ENCODE peak calls at places on chromosomes 16 and 17, in nine cellular contexts. T, L, N, Y, S, R, B, D and O are unnamed samples.

GRCh38 chr16:84513111-84514065 is 8.9 kb upstream of the MEAK7 start:
- DNase-seq in N (no peak), B (no peak), D (peak), L (peak), R (no peak), Y (no peak), S (no peak), T (no peak), O (peak)

GRCh38 chr17:31074772-31075538 is 19.8 kb upstream of the NF1 start:
- DNase-seq in B (no peak), S (peak), R (no peak), D (peak), L (peak), T (no peak), N (no peak), Y (no peak), O (peak)

GRCh38 chr17:60724647-60725046 is 47.0 kb downstream of the BCAS3 start:
- DNase-seq in S (no peak), N (no peak), B (no peak), T (no peak), Y (no peak), L (no peak), D (no peak), R (no peak), O (no peak)

GRCh38 chr16:67150833-67151396 is at the start of gene B3GNT9:
- DNase-seq in Y (peak), R (no peak), D (peak), L (peak), T (no peak), B (peak), S (peak), N (peak), O (peak)

GRCh38 chr17:16906670-16907069 is 65.2 kb downstream of the TNFRSF13B start:
- DNase-seq in S (no peak), Y (no peak), D (peak), B (no peak), N (no peak), L (no peak), T (no peak), R (no peak), O (peak)

GRCh38 chr17:77474292-77474988 is 333.7 kb downstream of the SEC14L1 start:
- DNase-seq in L (no peak), R (no peak), S (no peak), D (peak), Y (no peak), T (no peak), B (no peak), N (no peak), O (no peak)

GRCh38 chr17:73286863-73287296 is 24.9 kb downstream of the CDC42EP4 start:
- DNase-seq in S (no peak), D (peak), L (no peak), B (no peak), Y (peak), T (no peak), R (no peak), N (peak), O (no peak)

GRCh38 chr17:50047488-50048126 is 8.3 kb upstream of the ITGA3 start:
- DNase-seq in S (peak), R (no peak), T (no peak), D (peak), B (no peak), N (peak), Y (no peak), L (no peak), O (peak)

GRCh38 chr16:52498640-52499039 is 48.3 kb downstream of the TOX3 start:
- DNase-seq in N (no peak), R (no peak), S (no peak), Y (no peak), L (no peak), T (no peak), D (peak), B (no peak), O (no peak)

GRCh38 chr16:9192746-9193145 is 101.3 kb downstream of the HAPSTR1 start:
- DNase-seq in Y (no peak), D (peak), T (no peak), R (no peak), N (no peak), L (no peak), B (no peak), S (no peak), O (no peak)

GRCh38 chr17:65604070-65604469 is 42.6 kb upstream of the AXIN2 start:
- DNase-seq in B (no peak), R (no peak), L (no peak), D (peak), S (no peak), N (no peak), Y (no peak), T (no peak), O (peak)

GRCh38 chr16:68281368-68282063 is 17.2 kb downstream of the SLC7A6 start:
- DNase-seq in T (no peak), L (no peak), D (no peak), R (no peak), Y (no peak), N (no peak), B (no peak), S (no peak), O (no peak)

GRCh38 chr17:50961282-50962220 is 95.4 kb upstream of the TOB1 start:
- DNase-seq in R (no peak), T (no peak), D (no peak), Y (no peak), S (no peak), N (no peak), L (no peak), B (no peak), O (no peak)

GRCh38 chr17:17810374-17811248 is 26.2 kb downstream of the SREBF1 start:
- DNase-seq in S (peak), B (no peak), L (no peak), Y (peak), T (no peak), R (no peak), N (no peak), D (peak), O (no peak)

GRCh38 chr17:27236710-27237315 is 57.1 kb upstream of the WSB1 start:
- DNase-seq in Y (peak), S (peak), B (peak), T (no peak), L (peak), N (peak), R (no peak), D (peak), O (peak)

GRCh38 chr17:249236-249993 is 68.0 kb upstream of the DOC2B start:
- DNase-seq in N (no peak), T (no peak), R (no peak), S (no peak), Y (peak), L (no peak), D (no peak), B (peak), O (no peak)

GRCh38 chr16:73605309-73605708 is 557.4 kb upstream of the ZFHX3 start:
- DNase-seq in S (no peak), T (no peak), D (no peak), Y (no peak), N (no peak), B (no peak), L (no peak), R (no peak), O (no peak)

GRCh38 chr17:67995568-67996191 is 589 bp downstream of the C17orf58 start:
- DNase-seq in T (no peak), R (no peak), S (no peak), Y (peak), B (peak), D (peak), L (no peak), N (peak), O (no peak)

GRCh38 chr16:81795193-81795592 is 16.1 kb downstream of the PLCG2 start:
- DNase-seq in L (no peak), T (no peak), B (no peak), R (no peak), S (no peak), Y (no peak), N (no peak), D (no peak), O (no peak)

DNA sequence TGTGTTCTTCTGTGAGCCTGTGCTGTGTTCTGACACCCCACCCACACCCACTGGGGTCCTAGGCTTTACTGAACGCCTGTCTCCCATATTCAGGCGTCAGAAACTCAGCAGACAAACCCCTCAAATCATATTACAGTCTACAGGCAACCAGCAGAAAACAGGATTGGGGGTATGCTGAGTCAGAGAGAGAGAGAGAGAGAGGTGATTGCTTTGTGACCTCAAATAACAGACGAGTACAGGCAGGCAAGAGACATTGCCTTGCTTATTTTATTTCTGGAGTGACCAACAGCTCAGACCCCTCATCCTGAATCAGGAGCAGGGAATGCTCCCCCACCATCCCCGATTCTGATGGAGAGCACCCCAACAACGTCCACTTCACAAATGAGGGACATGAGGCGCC is 473.9 kb downstream of the PMP22 start:
- DNase-seq in L (no peak), D (no peak), B (no peak), Y (no peak), S (no peak), N (no peak), T (no peak), R (no peak), O (peak)
- H3K27ac ChIP-seq in L (no peak), D (no peak), B (no peak), Y (no peak), S (no peak), N (no peak), T (no peak), R (no peak), O (no peak)

GRCh38 chr17:21119945-21120249 is 6.9 kb upstream of the DHRS7B start:
- DNase-seq in T (no peak), Y (peak), S (no peak), B (no peak), N (no peak), D (no peak), R (no peak), L (no peak), O (no peak)
- TF ChIP-seq CTCF in T (no peak), Y (no peak), S (no peak), B (no peak), N (peak), D (no peak), R (no peak), L (no peak), O (no peak)

DNA sequence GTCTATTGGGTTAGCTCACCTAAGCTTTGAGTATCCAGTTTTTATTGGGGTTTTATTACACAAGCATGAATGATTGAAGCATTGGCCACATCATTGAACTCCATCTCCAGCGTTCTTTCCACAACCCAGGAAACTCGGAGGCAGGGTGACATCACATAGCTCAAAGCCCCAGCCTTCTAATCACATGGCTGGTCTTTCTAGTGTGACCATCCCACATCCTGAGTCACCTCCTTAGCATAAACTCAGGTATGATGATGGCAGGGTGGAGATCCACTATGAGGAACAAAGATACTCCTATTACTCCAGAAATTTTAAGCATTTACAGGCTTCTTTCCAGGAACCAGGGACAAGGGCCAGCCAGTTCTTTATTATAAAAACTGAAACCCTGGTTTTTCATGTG is 43.8 kb upstream of the CCNF start:
- DNase-seq in R (no peak), B (no peak), N (peak), L (peak), Y (no peak), D (peak), T (no peak), S (peak), O (no peak)
- H3K27ac ChIP-seq in R (no peak), B (no peak), N (no peak), L (no peak), Y (no peak), D (no peak), T (no peak), S (no peak), O (no peak)

DNA sequence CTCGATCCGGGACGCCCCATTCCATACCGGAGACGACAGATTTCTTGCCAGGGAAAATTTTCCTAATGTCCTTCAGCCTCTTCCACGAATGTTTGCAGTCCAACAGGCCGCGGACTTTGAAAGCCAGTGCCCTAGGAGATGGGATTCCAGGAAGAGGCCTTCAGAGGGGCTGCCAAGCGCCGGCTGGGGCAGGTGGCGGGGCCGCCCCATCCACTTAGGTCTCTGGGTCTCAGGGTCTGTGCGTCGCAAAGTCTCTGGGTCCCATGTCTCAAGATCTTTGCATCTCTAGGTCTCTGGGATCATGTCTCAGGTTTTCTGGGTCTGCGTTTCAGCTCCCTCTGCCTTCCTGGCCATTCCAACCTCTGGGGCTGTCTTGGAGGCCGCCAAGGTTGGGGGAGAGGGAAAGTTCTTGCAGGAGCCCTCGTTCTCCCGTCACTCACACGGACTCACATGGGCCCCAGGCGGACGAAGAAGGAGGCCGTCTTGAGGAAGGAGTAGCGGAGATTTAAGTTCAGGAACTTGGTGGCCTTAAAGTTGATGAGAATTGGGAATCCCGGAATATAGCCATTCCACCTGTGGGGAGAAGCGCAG is 7.2 kb downstream of the ALOX12B start:
- DNase-seq in B (no peak), L (no peak), R (no peak), T (no peak), Y (no peak), D (no peak), N (no peak), S (no peak), O (no peak)
- TF ChIP-seq CTCF in B (peak), L (peak), R (no peak), T (no peak), Y (no peak), D (no peak), N (peak), S (no peak), O (no peak)

DNA sequence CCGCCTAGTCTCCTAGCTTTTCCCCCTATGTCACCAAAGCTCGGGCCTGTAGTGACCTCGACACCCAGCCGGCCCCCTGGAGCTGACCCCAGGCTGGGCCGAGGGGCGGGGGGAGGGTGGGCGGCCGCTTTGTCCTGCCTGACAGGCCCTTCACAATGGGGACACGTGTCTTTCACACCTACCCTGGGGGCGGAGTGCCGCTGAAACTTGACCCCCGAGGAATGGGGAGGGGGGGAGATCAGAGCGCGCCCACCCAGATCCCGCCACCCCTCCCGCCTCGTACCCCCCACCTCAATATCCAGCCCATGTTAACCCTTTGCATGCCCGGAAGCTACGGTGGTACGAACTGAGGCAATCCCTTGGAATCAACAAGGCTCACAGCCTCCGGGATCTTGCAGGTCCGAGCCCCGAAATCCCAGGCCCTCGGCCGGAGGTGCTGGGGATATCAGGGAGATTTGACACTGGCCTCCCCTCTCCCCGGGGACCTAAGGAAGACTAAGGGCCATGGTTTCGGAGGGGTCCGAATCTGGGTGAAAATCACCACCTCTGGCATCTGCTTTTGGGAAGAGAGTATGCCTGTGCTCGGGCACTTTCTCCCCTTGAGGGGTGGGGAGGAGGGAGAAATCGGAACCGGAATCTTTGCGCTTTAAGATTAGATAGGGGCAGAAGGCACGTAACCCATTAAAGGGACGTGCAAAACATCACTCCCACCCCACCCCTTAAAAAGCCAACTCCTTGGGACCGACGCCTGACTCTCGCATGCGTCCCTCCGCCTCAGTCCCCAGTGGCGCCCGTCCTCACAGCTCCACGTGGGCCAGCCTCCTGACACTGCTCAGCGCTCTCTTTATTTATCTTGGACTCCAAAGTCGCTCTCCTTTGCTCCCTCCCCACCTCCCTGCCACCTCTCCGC is 2.6 kb downstream of the NOG start:
- DNase-seq in Y (no peak), N (no peak), S (peak), B (no peak), R (no peak), D (no peak), T (no peak), L (peak), O (no peak)
- H3K27ac ChIP-seq in Y (no peak), N (no peak), S (no peak), B (no peak), R (no peak), D (peak), T (no peak), L (peak), O (no peak)

DNA sequence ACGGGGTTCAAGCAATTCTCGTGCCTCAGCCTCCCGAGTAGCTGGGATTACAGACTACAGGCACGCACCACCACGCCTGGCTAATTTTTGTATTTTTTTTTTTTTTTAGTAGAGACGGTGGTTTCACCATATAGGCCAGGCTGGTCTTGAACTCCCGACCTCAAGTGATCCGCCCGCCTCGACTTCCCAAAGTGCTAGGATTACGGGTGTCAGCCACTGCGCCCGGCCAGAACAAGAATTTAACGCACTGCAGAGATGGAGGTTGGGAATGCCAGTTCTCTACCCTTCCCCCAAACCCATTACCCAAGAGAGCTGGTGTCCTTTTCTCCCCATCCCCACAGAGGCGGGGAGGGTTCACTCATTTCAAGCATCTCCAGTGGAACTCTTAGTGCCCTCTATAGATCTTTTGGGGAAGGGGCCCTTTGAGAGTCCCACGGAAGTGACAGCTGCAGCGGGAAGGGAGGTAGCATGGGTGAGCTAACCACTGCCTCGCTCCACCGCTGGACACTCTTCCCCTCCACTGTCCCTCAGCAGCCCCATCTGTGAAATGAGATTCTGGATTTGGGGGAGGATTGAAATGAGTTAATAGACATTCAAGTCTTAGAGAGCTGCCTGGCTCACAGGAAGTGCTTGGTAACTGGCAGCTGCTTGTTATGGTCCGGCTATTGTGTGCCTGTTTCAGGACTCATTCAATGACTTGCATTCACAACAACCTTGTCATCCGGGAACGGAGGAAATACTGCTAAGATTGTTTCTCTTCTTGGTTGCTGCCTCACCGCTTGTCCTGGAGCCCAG is 3.5 kb upstream of the UBALD2 start:
- DNase-seq in D (peak), T (no peak), B (no peak), L (no peak), Y (no peak), S (no peak), N (no peak), R (no peak), O (peak)
- TF ChIP-seq CTCF in D (no peak), T (no peak), B (no peak), L (no peak), Y (no peak), S (no peak), N (no peak), R (no peak), O (no peak)